ENCODE peak calls at places on chromosomes 2 and 18, in four cellular contexts. One of them, this sample, is unnamed.

GRCh38 chr2:241638063-241638660 is 669 bp downstream of the ATG4B start:
- DNase-seq in fibroblast of mammary gland: no peak
- DNase-seq in AG04449: no peak
- DNase-seq in breast epithelium: no peak
- DNase-seq in this sample: peak

GRCh38 chr2:49360051-49360767 is 205.9 kb upstream of the FSHR start:
- DNase-seq in breast epithelium: no peak
- DNase-seq in fibroblast of mammary gland: no peak
- DNase-seq in AG04449: no peak
- DNase-seq in this sample: no peak

GRCh38 chr2:16288371-16289112 is 348.2 kb downstream of the MYCN start:
- DNase-seq in fibroblast of mammary gland: no peak
- DNase-seq in AG04449: no peak
- DNase-seq in breast epithelium: no peak
- DNase-seq in this sample: no peak

GRCh38 chr2:121186261-121186660 is 98.7 kb downstream of the TFCP2L1 start:
- DNase-seq in fibroblast of mammary gland: no peak
- DNase-seq in AG04449: no peak
- DNase-seq in breast epithelium: peak
- DNase-seq in this sample: no peak

GRCh38 chr2:113084249-113085000 is 16.7 kb downstream of the IL1F10 start:
- DNase-seq in AG04449: no peak
- DNase-seq in fibroblast of mammary gland: peak
- DNase-seq in breast epithelium: no peak
- DNase-seq in this sample: peak

GRCh38 chr2:101734511-101735165 is 37.1 kb downstream of the MAP4K4 start:
- DNase-seq in breast epithelium: no peak
- DNase-seq in AG04449: no peak
- DNase-seq in fibroblast of mammary gland: no peak
- DNase-seq in this sample: no peak

GRCh38 chr2:165957030-165957675 is 3.6 kb upstream of the TTC21B start:
- DNase-seq in AG04449: no peak
- DNase-seq in breast epithelium: no peak
- DNase-seq in fibroblast of mammary gland: no peak
- DNase-seq in this sample: no peak

GRCh38 chr2:62195421-62196277 is at the start of gene B3GNT2:
- DNase-seq in fibroblast of mammary gland: peak
- DNase-seq in AG04449: no peak
- DNase-seq in breast epithelium: peak
- DNase-seq in this sample: peak

GRCh38 chr18:70384181-70384790 is 95.4 kb downstream of the SOCS6 start:
- DNase-seq in AG04449: peak
- DNase-seq in fibroblast of mammary gland: peak
- DNase-seq in breast epithelium: peak
- DNase-seq in this sample: peak

GRCh38 chr2:172702451-172702850 is 33.2 kb upstream of the RAPGEF4 start:
- DNase-seq in AG04449: no peak
- DNase-seq in fibroblast of mammary gland: no peak
- DNase-seq in breast epithelium: no peak
- DNase-seq in this sample: no peak

GRCh38 chr2:241846406-241846805 is 12.3 kb downstream of the PDCD1 start:
- DNase-seq in breast epithelium: no peak
- DNase-seq in fibroblast of mammary gland: no peak
- DNase-seq in AG04449: no peak
- DNase-seq in this sample: no peak

GRCh38 chr2:220147186-220147585 is 519.8 kb downstream of the SLC4A3 start:
- DNase-seq in fibroblast of mammary gland: peak
- DNase-seq in breast epithelium: no peak
- DNase-seq in AG04449: peak
- DNase-seq in this sample: peak

GRCh38 chr2:218979846-218980738 is 4.9 kb downstream of the FEV start:
- DNase-seq in fibroblast of mammary gland: peak
- DNase-seq in breast epithelium: peak
- DNase-seq in AG04449: no peak
- DNase-seq in this sample: peak

GRCh38 chr2:11099122-11100065 is 55.9 kb upstream of the SLC66A3 start:
- DNase-seq in AG04449: no peak
- DNase-seq in breast epithelium: no peak
- DNase-seq in fibroblast of mammary gland: no peak
- DNase-seq in this sample: no peak

GRCh38 chr18:28875059-28875458 is 698.1 kb upstream of the CDH2 start:
- DNase-seq in fibroblast of mammary gland: no peak
- DNase-seq in AG04449: no peak
- DNase-seq in breast epithelium: no peak
- DNase-seq in this sample: peak

GRCh38 chr2:239461551-239462515 is 61.0 kb upstream of the HDAC4 start:
- DNase-seq in AG04449: no peak
- DNase-seq in fibroblast of mammary gland: no peak
- DNase-seq in breast epithelium: no peak
- DNase-seq in this sample: peak

GRCh38 chr18:75638597-75639467 is 211.3 kb upstream of the SMIM21 start:
- DNase-seq in breast epithelium: no peak
- DNase-seq in fibroblast of mammary gland: peak
- DNase-seq in AG04449: no peak
- DNase-seq in this sample: peak

GRCh38 chr2:167114018-167114417 is 225.7 kb downstream of the XIRP2 start:
- DNase-seq in fibroblast of mammary gland: no peak
- DNase-seq in AG04449: no peak
- DNase-seq in breast epithelium: no peak
- DNase-seq in this sample: no peak

GRCh38 chr18:7855671-7856070 is 288.6 kb downstream of the PTPRM start:
- DNase-seq in fibroblast of mammary gland: no peak
- DNase-seq in breast epithelium: no peak
- DNase-seq in AG04449: no peak
- DNase-seq in this sample: no peak

GRCh38 chr18:77073336-77074093 is 59.1 kb downstream of the MBP start:
- DNase-seq in fibroblast of mammary gland: no peak
- DNase-seq in breast epithelium: no peak
- DNase-seq in AG04449: no peak
- DNase-seq in this sample: no peak

GRCh38 chr2:231380307-231380706 is 15.2 kb upstream of the B3GNT7 start:
- DNase-seq in breast epithelium: no peak
- DNase-seq in AG04449: no peak
- DNase-seq in fibroblast of mammary gland: no peak
- DNase-seq in this sample: no peak

GRCh38 chr2:18046558-18046957 is 168.1 kb downstream of the KCNS3 start:
- DNase-seq in AG04449: no peak
- DNase-seq in breast epithelium: no peak
- DNase-seq in fibroblast of mammary gland: peak
- DNase-seq in this sample: peak

GRCh38 chr2:11746807-11747459 is 501 bp downstream of the LPIN1 start:
- DNase-seq in fibroblast of mammary gland: no peak
- DNase-seq in breast epithelium: no peak
- DNase-seq in AG04449: no peak
- DNase-seq in this sample: peak

GRCh38 chr2:134319581-134320246 is 65.8 kb downstream of the MGAT5 start:
- DNase-seq in breast epithelium: no peak
- DNase-seq in AG04449: no peak
- DNase-seq in fibroblast of mammary gland: no peak
- DNase-seq in this sample: no peak

GRCh38 chr2:170005702-170006101 is 172.2 kb upstream of the MYO3B start:
- DNase-seq in fibroblast of mammary gland: no peak
- DNase-seq in breast epithelium: no peak
- DNase-seq in AG04449: no peak
- DNase-seq in this sample: no peak
- TF ChIP-seq CTCF in fibroblast of mammary gland: no peak
- TF ChIP-seq CTCF in breast epithelium: no peak
- TF ChIP-seq CTCF in AG04449: no peak
- TF ChIP-seq CTCF in this sample: no peak

GRCh38 chr2:197208029-197208428 is 102.6 kb downstream of the ANKRD44 start:
- DNase-seq in AG04449: no peak
- DNase-seq in fibroblast of mammary gland: no peak
- DNase-seq in breast epithelium: no peak
- DNase-seq in this sample: no peak
- H3K4me3 ChIP-seq in AG04449: no peak
- H3K4me3 ChIP-seq in fibroblast of mammary gland: no peak
- H3K4me3 ChIP-seq in breast epithelium: no peak
- H3K4me3 ChIP-seq in this sample: no peak

GRCh38 chr18:3983351-3983969 is 471.6 kb downstream of the DLGAP1 start:
- DNase-seq in AG04449: peak
- DNase-seq in fibroblast of mammary gland: peak
- DNase-seq in breast epithelium: no peak
- DNase-seq in this sample: peak
- TF ChIP-seq CTCF in AG04449: no peak
- TF ChIP-seq CTCF in fibroblast of mammary gland: no peak
- TF ChIP-seq CTCF in breast epithelium: no peak
- TF ChIP-seq CTCF in this sample: no peak

GRCh38 chr2:9952856-9953503 is 1.5 kb downstream of the GRHL1 start:
- DNase-seq in AG04449: no peak
- DNase-seq in breast epithelium: no peak
- DNase-seq in fibroblast of mammary gland: no peak
- DNase-seq in this sample: no peak
- H3K4me3 ChIP-seq in AG04449: no peak
- H3K4me3 ChIP-seq in breast epithelium: peak
- H3K4me3 ChIP-seq in fibroblast of mammary gland: no peak
- H3K4me3 ChIP-seq in this sample: no peak

DNA sequence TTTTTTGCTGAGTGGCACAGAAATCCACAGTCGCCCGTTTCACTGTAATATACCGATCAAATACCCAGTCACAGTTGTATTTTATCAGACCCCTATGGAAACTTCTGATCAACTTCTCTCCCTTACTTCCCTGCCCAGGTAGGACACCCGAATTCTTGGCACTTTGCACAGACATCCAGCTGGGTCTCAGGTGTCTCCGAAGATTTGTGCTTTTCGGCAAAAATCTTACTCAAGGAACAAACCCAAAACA is 596 bp downstream of the MREG start:
- DNase-seq in breast epithelium: no peak
- DNase-seq in fibroblast of mammary gland: no peak
- DNase-seq in AG04449: no peak
- DNase-seq in this sample: no peak
- TF ChIP-seq CTCF in breast epithelium: no peak
- TF ChIP-seq CTCF in fibroblast of mammary gland: no peak
- TF ChIP-seq CTCF in AG04449: no peak
- TF ChIP-seq CTCF in this sample: no peak